ENCODE peak calls at places on chromosomes 13 and 19, in four cellular contexts. S is BE2C, Z is tibial nerve, D is brain microvascular endothelial cell. P is an unnamed sample.

GRCh38 chr19:1857648-1858326 is 5.6 kb downstream of the KLF16 start:
- DNase-seq in Z (no peak), D (no peak), S (no peak), P (no peak)

GRCh38 chr19:11699931-11700794 is 38.6 kb downstream of the ZNF823 start:
- DNase-seq in Z (no peak), S (peak), D (peak), P (no peak)

GRCh38 chr19:54418030-54418929 is 3.0 kb downstream of the TTYH1 start:
- DNase-seq in Z (no peak), D (peak), S (no peak), P (no peak)

GRCh38 chr13:71493189-71493588 is 373.8 kb downstream of the DACH1 start:
- DNase-seq in Z (no peak), S (no peak), D (no peak), P (no peak)

GRCh38 chr13:50685491-50685890 is 158.0 kb downstream of the DLEU7 start:
- DNase-seq in Z (peak), D (peak), S (peak), P (no peak)

GRCh38 chr19:54612428-54612827 is 17.9 kb upstream of the LILRB1 start:
- DNase-seq in Z (no peak), S (no peak), D (no peak), P (no peak)

GRCh38 chr13:105603283-105603682 is 932.2 kb downstream of the EFNB2 start:
- DNase-seq in D (no peak), S (peak), Z (no peak), P (no peak)

GRCh38 chr13:22821589-22821988 is 359.2 kb upstream of the SGCG start:
- DNase-seq in D (no peak), S (no peak), Z (no peak), P (no peak)

GRCh38 chr13:32092471-32092870 is 60.9 kb downstream of the FRY start:
- DNase-seq in S (no peak), Z (no peak), D (no peak), P (no peak)

GRCh38 chr19:1503089-1503924 is 9.5 kb downstream of the ADAMTSL5 start:
- DNase-seq in D (peak), Z (no peak), S (peak), P (no peak)

GRCh38 chr13:114011226-114011625 is 37.4 kb upstream of the C13orf46 start:
- DNase-seq in S (no peak), Z (no peak), D (no peak), P (no peak)

GRCh38 chr13:30065181-30065580 is 214.8 kb upstream of the UBL3 start:
- DNase-seq in S (no peak), D (no peak), Z (no peak), P (no peak)

GRCh38 chr19:56133858-56134654 is 7.0 kb upstream of the ZNF444 start:
- DNase-seq in S (peak), D (no peak), Z (no peak), P (no peak)

GRCh38 chr19:28603453-28603852 is 609.5 kb downstream of the UQCRFS1 start:
- DNase-seq in D (no peak), S (no peak), Z (no peak), P (no peak)

GRCh38 chr13:92224825-92225224 is 826.4 kb downstream of the GPC5 start:
- DNase-seq in D (no peak), Z (no peak), S (no peak), P (no peak)
- H3K4me3 ChIP-seq in D (no peak), Z (no peak), S (no peak), P (no peak)

DNA sequence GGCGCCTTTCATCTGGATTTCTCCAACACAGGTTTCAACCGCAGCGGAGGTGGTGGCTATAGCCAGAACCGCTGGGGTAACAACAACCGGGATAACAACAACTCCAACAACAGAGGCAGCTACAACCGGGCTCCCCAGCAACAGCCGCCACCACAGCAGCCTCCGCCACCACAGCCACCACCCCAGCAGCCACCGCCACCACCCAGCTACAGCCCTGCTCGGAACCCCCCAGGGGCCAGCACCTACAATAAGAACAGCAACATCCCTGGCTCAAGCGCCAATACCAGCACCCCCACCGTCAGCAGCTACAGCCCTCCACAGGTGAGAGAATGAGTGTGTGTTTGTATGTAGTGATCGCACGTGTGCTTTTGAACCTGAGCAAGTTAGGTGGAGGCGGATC is 6.0 kb upstream of the CCDC97 start:
- DNase-seq in D (no peak), S (no peak), Z (no peak), P (no peak)
- H3K4me3 ChIP-seq in D (no peak), S (no peak), Z (no peak), P (no peak)

GRCh38 chr13:40272776-40273139 is 393.7 kb downstream of the FOXO1 start:
- DNase-seq in Z (no peak), D (peak), S (no peak), P (no peak)
- H3K4me3 ChIP-seq in Z (no peak), D (no peak), S (no peak), P (no peak)

GRCh38 chr13:44147222-44147621 is 226.4 kb upstream of the SERP2 start:
- DNase-seq in Z (no peak), D (no peak), S (no peak), P (no peak)
- H3K4me3 ChIP-seq in Z (no peak), D (no peak), S (no peak), P (no peak)